ENCODE peak calls at places on chromosome 20, in six cellular contexts. One of them, this sample, is unnamed.

GRCh38 chr20:30815577-30816181 is 441.8 kb upstream of the DEFB115 start:
- DNase-seq in A549: no peak
- DNase-seq in K562: no peak
- DNase-seq in endothelial cell of umbilical vein: no peak
- DNase-seq in GM12878: no peak
- DNase-seq in HepG2: no peak
- DNase-seq in this sample: no peak

GRCh38 chr20:43949741-43950618 is 35.3 kb downstream of the TOX2 start:
- DNase-seq in endothelial cell of umbilical vein: no peak
- DNase-seq in HepG2: no peak
- DNase-seq in GM12878: peak
- DNase-seq in A549: no peak
- DNase-seq in K562: peak
- DNase-seq in this sample: peak

GRCh38 chr20:528923-529594 is 14.5 kb downstream of the CSNK2A1 start:
- DNase-seq in HepG2: no peak
- DNase-seq in endothelial cell of umbilical vein: peak
- DNase-seq in K562: no peak
- DNase-seq in A549: peak
- DNase-seq in GM12878: no peak
- DNase-seq in this sample: peak

GRCh38 chr20:7272512-7272911 is 505.0 kb downstream of the BMP2 start:
- DNase-seq in GM12878: no peak
- DNase-seq in endothelial cell of umbilical vein: peak
- DNase-seq in HepG2: no peak
- DNase-seq in K562: no peak
- DNase-seq in A549: no peak
- DNase-seq in this sample: peak

GRCh38 chr20:43138061-43138860 is 51.4 kb downstream of the PTPRT start:
- DNase-seq in A549: no peak
- DNase-seq in GM12878: no peak
- DNase-seq in HepG2: peak
- DNase-seq in K562: no peak
- DNase-seq in endothelial cell of umbilical vein: no peak
- DNase-seq in this sample: no peak

GRCh38 chr20:25864986-25865714 is 168.5 kb upstream of the ZNF337 start:
- DNase-seq in HepG2: no peak
- DNase-seq in K562: no peak
- DNase-seq in A549: no peak
- DNase-seq in endothelial cell of umbilical vein: no peak
- DNase-seq in GM12878: no peak
- DNase-seq in this sample: no peak

GRCh38 chr20:62621251-62622110 is 20.8 kb upstream of the SLCO4A1 start:
- DNase-seq in endothelial cell of umbilical vein: no peak
- DNase-seq in HepG2: no peak
- DNase-seq in A549: no peak
- DNase-seq in GM12878: no peak
- DNase-seq in K562: no peak
- DNase-seq in this sample: no peak

GRCh38 chr20:62405108-62405980 is 1.7 kb downstream of the CABLES2 start:
- DNase-seq in A549: peak
- DNase-seq in K562: peak
- DNase-seq in GM12878: no peak
- DNase-seq in HepG2: peak
- DNase-seq in endothelial cell of umbilical vein: peak
- DNase-seq in this sample: peak

GRCh38 chr20:2873747-2874041 is 413 bp downstream of the PTPRA start:
- DNase-seq in K562: peak
- DNase-seq in HepG2: peak
- DNase-seq in A549: peak
- DNase-seq in GM12878: no peak
- DNase-seq in endothelial cell of umbilical vein: peak
- DNase-seq in this sample: peak

GRCh38 chr20:38418509-38419204 is 16.5 kb downstream of the SNHG17 start:
- DNase-seq in K562: no peak
- DNase-seq in GM12878: no peak
- DNase-seq in endothelial cell of umbilical vein: peak
- DNase-seq in HepG2: no peak
- DNase-seq in A549: no peak
- DNase-seq in this sample: no peak

GRCh38 chr20:5650191-5650691 is 100.0 kb upstream of the SHLD1 start:
- DNase-seq in A549: no peak
- DNase-seq in endothelial cell of umbilical vein: no peak
- DNase-seq in K562: no peak
- DNase-seq in GM12878: no peak
- DNase-seq in HepG2: no peak
- DNase-seq in this sample: no peak

GRCh38 chr20:42706762-42707161 is 482.9 kb downstream of the PTPRT start:
- DNase-seq in GM12878: no peak
- DNase-seq in endothelial cell of umbilical vein: no peak
- DNase-seq in HepG2: no peak
- DNase-seq in A549: no peak
- DNase-seq in K562: no peak
- DNase-seq in this sample: no peak

GRCh38 chr20:56373942-56374341 is 15.2 kb downstream of the FAM210B start:
- DNase-seq in GM12878: no peak
- DNase-seq in K562: no peak
- DNase-seq in endothelial cell of umbilical vein: peak
- DNase-seq in A549: no peak
- DNase-seq in HepG2: peak
- DNase-seq in this sample: peak

GRCh38 chr20:3135507-3136070 is 24.1 kb downstream of the FASTKD5 start:
- DNase-seq in HepG2: no peak
- DNase-seq in GM12878: no peak
- DNase-seq in K562: no peak
- DNase-seq in A549: no peak
- DNase-seq in endothelial cell of umbilical vein: no peak
- DNase-seq in this sample: no peak

GRCh38 chr20:53867741-53868351 is 202.5 kb downstream of the BCAS1 start:
- DNase-seq in HepG2: no peak
- DNase-seq in A549: no peak
- DNase-seq in GM12878: no peak
- DNase-seq in endothelial cell of umbilical vein: no peak
- DNase-seq in K562: no peak
- DNase-seq in this sample: no peak

GRCh38 chr20:58647814-58648501 is 3.1 kb upstream of the STX16 start:
- DNase-seq in K562: no peak
- DNase-seq in endothelial cell of umbilical vein: peak
- DNase-seq in A549: no peak
- DNase-seq in HepG2: no peak
- DNase-seq in GM12878: no peak
- DNase-seq in this sample: no peak

GRCh38 chr20:59161626-59162170 is 1.9 kb upstream of the ZNF831 start:
- DNase-seq in HepG2: no peak
- DNase-seq in endothelial cell of umbilical vein: no peak
- DNase-seq in A549: no peak
- DNase-seq in GM12878: no peak
- DNase-seq in K562: no peak
- DNase-seq in this sample: no peak

DNA sequence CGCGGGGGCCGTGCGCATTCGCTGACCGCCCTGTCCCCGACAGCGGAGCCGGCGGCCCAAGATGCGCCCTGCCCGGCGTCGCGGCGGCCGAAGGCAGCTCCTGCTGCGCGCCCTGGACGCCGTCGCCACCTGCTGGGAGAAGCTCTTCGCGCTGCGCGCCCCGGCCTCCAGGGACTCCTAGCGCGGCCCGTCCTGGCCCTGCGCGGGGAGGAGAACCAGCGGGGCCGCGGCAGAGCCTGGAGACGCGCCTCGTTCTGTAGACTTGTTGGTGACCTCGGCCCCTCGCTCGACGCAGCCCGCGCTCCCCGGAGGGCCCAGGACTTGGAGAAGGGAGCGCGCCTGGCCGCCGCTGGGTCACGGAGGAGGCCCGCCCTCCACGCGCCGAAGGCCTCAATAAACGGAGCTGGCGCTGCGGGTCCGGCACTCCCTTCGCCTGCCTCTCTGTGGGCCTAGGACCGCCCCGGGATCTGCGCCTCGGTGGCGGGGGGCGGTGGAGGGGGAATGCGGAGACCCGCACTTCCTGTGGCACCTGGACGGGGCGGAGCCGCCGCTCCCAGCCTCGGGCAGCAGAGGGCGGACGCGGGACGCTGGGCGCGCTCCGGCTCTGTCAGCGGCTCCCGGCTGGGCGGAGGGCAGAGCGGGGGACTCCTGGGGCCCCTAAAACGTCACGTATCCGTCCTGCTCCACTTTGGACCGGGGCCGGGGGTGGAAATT is 2.8 kb downstream of the C20orf204 start:
- DNase-seq in endothelial cell of umbilical vein: peak
- DNase-seq in HepG2: no peak
- DNase-seq in K562: peak
- DNase-seq in A549: peak
- DNase-seq in GM12878: no peak
- DNase-seq in this sample: peak
- TF ChIP-seq MYC in endothelial cell of umbilical vein: no peak
- TF ChIP-seq MYC in HepG2: no peak
- TF ChIP-seq MYC in K562: no peak
- TF ChIP-seq MYC in A549: no peak
- TF ChIP-seq MYC in GM12878: no peak
- TF ChIP-seq MYC in this sample: peak

DNA sequence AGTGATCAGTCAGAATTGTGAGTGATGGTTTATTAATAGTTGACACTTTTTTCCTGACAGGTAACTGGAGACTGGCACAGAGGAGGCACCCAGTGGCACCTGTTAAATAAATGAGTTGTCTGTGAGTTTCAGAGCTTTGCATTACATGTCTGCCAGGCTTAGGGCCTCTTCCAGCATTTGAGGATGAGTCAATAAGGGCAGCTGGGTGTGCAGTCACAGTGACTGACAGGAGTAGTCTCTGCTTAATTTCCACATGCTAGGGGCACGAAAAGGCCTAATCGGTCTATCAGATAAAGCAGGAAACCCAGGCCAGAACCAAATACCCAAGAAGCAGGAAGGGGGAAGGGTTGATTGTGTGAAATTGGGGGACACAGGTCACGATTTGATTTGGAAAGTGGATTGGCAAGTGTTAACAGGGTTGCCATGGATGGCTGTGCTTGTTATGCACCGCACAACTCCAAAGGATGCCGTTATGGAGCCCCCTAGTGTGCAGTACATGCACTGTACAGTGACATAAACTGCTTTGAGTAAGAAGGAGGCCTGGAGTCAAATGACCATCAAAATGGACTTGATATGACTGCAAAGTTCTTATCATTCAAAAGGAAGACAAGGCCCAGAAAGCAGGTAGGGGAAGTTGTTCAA is 111.9 kb upstream of the GGTLC1 start:
- DNase-seq in GM12878: no peak
- DNase-seq in A549: no peak
- DNase-seq in HepG2: peak
- DNase-seq in endothelial cell of umbilical vein: peak
- DNase-seq in K562: peak
- DNase-seq in this sample: peak
- TF ChIP-seq MAX in GM12878: no peak
- TF ChIP-seq MAX in A549: no peak
- TF ChIP-seq MAX in HepG2: no peak
- TF ChIP-seq MAX in endothelial cell of umbilical vein: no peak
- TF ChIP-seq MAX in K562: no peak
- TF ChIP-seq MAX in this sample: no peak

GRCh38 chr20:57397004-57397692 is 6.0 kb downstream of the RBM38 start:
- DNase-seq in K562: no peak
- DNase-seq in HepG2: no peak
- DNase-seq in A549: no peak
- DNase-seq in endothelial cell of umbilical vein: no peak
- DNase-seq in GM12878: no peak
- DNase-seq in this sample: peak

GRCh38 chr20:57395111-57395959 is 4.1 kb downstream of the RBM38 start:
- DNase-seq in GM12878: no peak
- DNase-seq in endothelial cell of umbilical vein: peak
- DNase-seq in A549: no peak
- DNase-seq in K562: no peak
- DNase-seq in HepG2: no peak
- DNase-seq in this sample: no peak

GRCh38 chr20:57396638-57397003 is 5.4 kb downstream of the RBM38 start:
- DNase-seq in endothelial cell of umbilical vein: no peak
- DNase-seq in K562: no peak
- DNase-seq in GM12878: no peak
- DNase-seq in HepG2: no peak
- DNase-seq in A549: no peak
- DNase-seq in this sample: no peak

GRCh38 chr20:57397693-57398108 is 6.5 kb downstream of the RBM38 start:
- DNase-seq in endothelial cell of umbilical vein: no peak
- DNase-seq in GM12878: no peak
- DNase-seq in K562: no peak
- DNase-seq in HepG2: no peak
- DNase-seq in A549: no peak
- DNase-seq in this sample: peak

GRCh38 chr20:57396212-57396611 is 5.0 kb downstream of the RBM38 start:
- DNase-seq in endothelial cell of umbilical vein: no peak
- DNase-seq in K562: no peak
- DNase-seq in A549: no peak
- DNase-seq in HepG2: no peak
- DNase-seq in GM12878: no peak
- DNase-seq in this sample: no peak
- H3K4me3 ChIP-seq in endothelial cell of umbilical vein: no peak
- H3K4me3 ChIP-seq in K562: no peak
- H3K4me3 ChIP-seq in A549: no peak
- H3K4me3 ChIP-seq in HepG2: no peak
- H3K4me3 ChIP-seq in GM12878: no peak
- H3K4me3 ChIP-seq in this sample: no peak

DNA sequence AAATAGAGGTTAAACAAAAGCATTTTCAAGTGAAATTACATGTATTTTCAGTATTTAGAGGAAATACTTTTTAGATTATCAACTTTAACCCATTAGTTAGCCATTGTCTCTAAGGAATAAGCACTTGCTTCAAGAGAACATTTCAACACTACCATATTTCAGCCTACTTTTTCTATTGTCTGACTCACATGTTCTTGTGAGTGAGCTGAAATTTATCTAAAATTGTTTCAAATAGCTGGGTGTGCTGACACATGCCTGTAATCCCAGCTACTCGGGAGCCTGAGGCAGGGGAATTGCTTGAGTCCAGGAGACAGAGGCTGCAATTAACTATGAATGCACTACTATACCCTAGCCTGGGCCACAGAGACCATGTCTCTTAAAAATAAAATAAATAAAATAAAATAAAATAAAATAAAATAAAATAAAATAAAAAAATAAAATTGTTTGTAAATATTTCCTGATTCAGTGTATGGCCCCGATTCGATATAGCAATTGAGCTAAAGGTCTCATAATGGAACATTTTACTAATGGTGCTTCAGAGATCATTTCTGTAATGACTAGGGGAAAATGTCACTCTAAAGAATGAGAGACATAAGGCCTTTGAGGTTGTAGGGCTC is 324.6 kb upstream of the PLCB4 start:
- DNase-seq in K562: no peak
- DNase-seq in GM12878: no peak
- DNase-seq in A549: no peak
- DNase-seq in endothelial cell of umbilical vein: no peak
- DNase-seq in HepG2: no peak
- DNase-seq in this sample: no peak
- TF ChIP-seq MYC in K562: no peak
- TF ChIP-seq MYC in GM12878: no peak
- TF ChIP-seq MYC in A549: no peak
- TF ChIP-seq MYC in endothelial cell of umbilical vein: no peak
- TF ChIP-seq MYC in HepG2: no peak
- TF ChIP-seq MYC in this sample: no peak

DNA sequence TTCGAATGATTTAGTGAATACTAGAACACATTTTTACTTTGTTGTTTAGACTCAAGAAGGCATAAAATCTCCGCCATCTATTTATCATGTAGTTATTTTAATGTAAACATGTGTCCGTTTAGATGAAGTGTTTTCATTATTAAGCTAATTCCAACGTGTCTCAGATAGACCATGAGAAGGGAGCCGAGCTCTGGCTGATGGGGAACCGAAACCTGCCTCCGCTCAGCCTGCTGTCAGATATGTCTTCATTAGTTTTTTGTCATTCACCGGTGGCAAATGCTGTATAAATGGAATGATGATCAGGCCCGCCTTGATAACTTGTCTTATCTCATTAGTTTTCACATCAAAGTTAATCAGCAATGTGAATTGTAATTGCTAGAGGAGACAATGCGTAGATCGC is 136.5 kb downstream of the LINC00237 start:
- DNase-seq in K562: no peak
- DNase-seq in A549: no peak
- DNase-seq in HepG2: no peak
- DNase-seq in endothelial cell of umbilical vein: no peak
- DNase-seq in GM12878: no peak
- DNase-seq in this sample: no peak
- TF ChIP-seq MAX in K562: no peak
- TF ChIP-seq MAX in A549: no peak
- TF ChIP-seq MAX in HepG2: no peak
- TF ChIP-seq MAX in endothelial cell of umbilical vein: no peak
- TF ChIP-seq MAX in GM12878: no peak
- TF ChIP-seq MAX in this sample: no peak

This sample was measured in NB4.